ENCODE peak calls at places on chromosomes 7 and 10, in ten cellular contexts. One of them, this sample, is unnamed. For H3K27me3, the result is how much of the 10 kb centered on the place peaks cover.

GRCh38 chr7:73521636-73522080 is 435 bp downstream of the BAZ1B start:
- DNase-seq in ovary: no peak
- DNase-seq in K562: peak
- DNase-seq in heart left ventricle: peak
- DNase-seq in endothelial cell of umbilical vein: no peak
- DNase-seq in uterus: no peak
- DNase-seq in stomach: peak
- DNase-seq in body of pancreas: peak
- DNase-seq in HCT116: no peak
- DNase-seq in esophagus squamous epithelium: no peak
- DNase-seq in this sample: peak

GRCh38 chr10:97514344-97514743 is 15.6 kb downstream of the UBTD1 start:
- DNase-seq in ovary: no peak
- DNase-seq in K562: peak
- DNase-seq in heart left ventricle: no peak
- DNase-seq in endothelial cell of umbilical vein: no peak
- DNase-seq in uterus: no peak
- DNase-seq in stomach: no peak
- DNase-seq in body of pancreas: no peak
- DNase-seq in HCT116: no peak
- DNase-seq in esophagus squamous epithelium: no peak
- DNase-seq in this sample: no peak

GRCh38 chr7:41621953-41622831 is 80.7 kb downstream of the INHBA start:
- DNase-seq in ovary: no peak
- DNase-seq in K562: no peak
- DNase-seq in heart left ventricle: no peak
- DNase-seq in endothelial cell of umbilical vein: peak
- DNase-seq in uterus: no peak
- DNase-seq in stomach: no peak
- DNase-seq in body of pancreas: no peak
- DNase-seq in HCT116: no peak
- DNase-seq in esophagus squamous epithelium: no peak
- DNase-seq in this sample: no peak

GRCh38 chr10:97611473-97611872 is 21.8 kb downstream of the MORN4 start:
- DNase-seq in ovary: no peak
- DNase-seq in K562: no peak
- DNase-seq in heart left ventricle: no peak
- DNase-seq in endothelial cell of umbilical vein: no peak
- DNase-seq in uterus: no peak
- DNase-seq in stomach: no peak
- DNase-seq in body of pancreas: no peak
- DNase-seq in HCT116: no peak
- DNase-seq in esophagus squamous epithelium: no peak
- DNase-seq in this sample: no peak

GRCh38 chr7:151745090-151745638 is 131.8 kb downstream of the PRKAG2 start:
- DNase-seq in ovary: no peak
- DNase-seq in K562: peak
- DNase-seq in heart left ventricle: peak
- DNase-seq in endothelial cell of umbilical vein: no peak
- DNase-seq in uterus: no peak
- DNase-seq in stomach: peak
- DNase-seq in body of pancreas: peak
- DNase-seq in HCT116: peak
- DNase-seq in esophagus squamous epithelium: no peak
- DNase-seq in this sample: peak

GRCh38 chr10:9331583-9332008 is 1277.1 kb downstream of the GATA3 start:
- DNase-seq in ovary: no peak
- DNase-seq in K562: peak
- DNase-seq in heart left ventricle: no peak
- DNase-seq in endothelial cell of umbilical vein: peak
- DNase-seq in uterus: no peak
- DNase-seq in stomach: no peak
- DNase-seq in body of pancreas: no peak
- DNase-seq in HCT116: peak
- DNase-seq in esophagus squamous epithelium: no peak
- DNase-seq in this sample: no peak

GRCh38 chr7:155172141-155172540 is 102.0 kb downstream of the HTR5A start:
- DNase-seq in ovary: no peak
- DNase-seq in K562: no peak
- DNase-seq in heart left ventricle: no peak
- DNase-seq in endothelial cell of umbilical vein: no peak
- DNase-seq in uterus: no peak
- DNase-seq in stomach: no peak
- DNase-seq in body of pancreas: no peak
- DNase-seq in HCT116: no peak
- DNase-seq in esophagus squamous epithelium: no peak
- DNase-seq in this sample: no peak

GRCh38 chr10:73907841-73908517 is 3.0 kb upstream of the PLAU start:
- DNase-seq in ovary: no peak
- DNase-seq in K562: peak
- DNase-seq in heart left ventricle: peak
- DNase-seq in endothelial cell of umbilical vein: no peak
- DNase-seq in uterus: no peak
- DNase-seq in stomach: no peak
- DNase-seq in body of pancreas: no peak
- DNase-seq in HCT116: no peak
- DNase-seq in esophagus squamous epithelium: no peak
- DNase-seq in this sample: no peak

GRCh38 chr7:123622660-123623386 is 21.2 kb downstream of the ASB15 start:
- DNase-seq in ovary: no peak
- DNase-seq in K562: no peak
- DNase-seq in heart left ventricle: peak
- DNase-seq in endothelial cell of umbilical vein: no peak
- DNase-seq in uterus: no peak
- DNase-seq in stomach: no peak
- DNase-seq in body of pancreas: no peak
- DNase-seq in HCT116: no peak
- DNase-seq in esophagus squamous epithelium: no peak
- DNase-seq in this sample: no peak

GRCh38 chr7:7237201-7237977 is 55.0 kb downstream of the C1GALT1 start:
- DNase-seq in ovary: no peak
- DNase-seq in K562: no peak
- DNase-seq in heart left ventricle: no peak
- DNase-seq in endothelial cell of umbilical vein: no peak
- DNase-seq in uterus: no peak
- DNase-seq in stomach: no peak
- DNase-seq in body of pancreas: no peak
- DNase-seq in HCT116: no peak
- DNase-seq in esophagus squamous epithelium: no peak
- DNase-seq in this sample: no peak

GRCh38 chr10:44978570-44979280 is at the start of gene DEPP1:
- DNase-seq in ovary: peak
- DNase-seq in K562: peak
- DNase-seq in heart left ventricle: peak
- DNase-seq in endothelial cell of umbilical vein: peak
- DNase-seq in uterus: peak
- DNase-seq in stomach: peak
- DNase-seq in body of pancreas: peak
- DNase-seq in HCT116: peak
- DNase-seq in esophagus squamous epithelium: peak
- DNase-seq in this sample: peak

GRCh38 chr7:51154201-51154600 is 162.4 kb downstream of the COBL start:
- DNase-seq in ovary: no peak
- DNase-seq in K562: no peak
- DNase-seq in heart left ventricle: no peak
- DNase-seq in endothelial cell of umbilical vein: no peak
- DNase-seq in uterus: no peak
- DNase-seq in stomach: no peak
- DNase-seq in body of pancreas: no peak
- DNase-seq in HCT116: no peak
- DNase-seq in esophagus squamous epithelium: no peak
- DNase-seq in this sample: no peak

DNA sequence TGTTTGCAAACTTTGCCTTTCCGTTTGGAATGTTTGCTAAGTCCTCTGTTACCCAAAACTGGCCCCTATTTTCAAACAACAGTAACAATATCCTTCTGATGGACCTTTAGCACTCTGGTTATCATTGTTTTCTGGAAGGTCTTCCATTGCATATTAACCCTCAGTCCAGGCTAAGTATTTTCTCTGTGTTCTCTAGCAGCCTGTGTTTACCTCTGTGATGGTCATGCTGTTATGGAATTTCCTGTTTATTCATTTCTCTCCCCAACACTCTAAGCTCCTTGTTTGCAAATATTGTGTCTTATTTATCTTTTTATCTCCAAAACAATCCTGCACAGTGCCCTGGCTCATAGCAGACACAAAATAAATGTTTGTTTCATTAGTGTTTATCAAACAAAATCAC is 560.3 kb downstream of the ATRNL1 start:
- DNase-seq in ovary: no peak
- DNase-seq in K562: no peak
- DNase-seq in heart left ventricle: no peak
- DNase-seq in endothelial cell of umbilical vein: no peak
- DNase-seq in uterus: no peak
- DNase-seq in stomach: no peak
- DNase-seq in body of pancreas: no peak
- DNase-seq in HCT116: no peak
- DNase-seq in esophagus squamous epithelium: no peak
- DNase-seq in this sample: no peak
- TF ChIP-seq POLR2A in ovary: no peak
- TF ChIP-seq POLR2A in K562: no peak
- TF ChIP-seq POLR2A in heart left ventricle: no peak
- TF ChIP-seq POLR2A in endothelial cell of umbilical vein: no peak
- TF ChIP-seq POLR2A in uterus: no peak
- TF ChIP-seq POLR2A in stomach: no peak
- TF ChIP-seq POLR2A in body of pancreas: no peak
- TF ChIP-seq POLR2A in HCT116: no peak
- TF ChIP-seq POLR2A in esophagus squamous epithelium: no peak
- TF ChIP-seq POLR2A in this sample: no peak

GRCh38 chr7:159086301-159086925 is 58.3 kb downstream of the VIPR2 start:
- DNase-seq in ovary: no peak
- DNase-seq in K562: no peak
- DNase-seq in heart left ventricle: peak
- DNase-seq in endothelial cell of umbilical vein: no peak
- DNase-seq in uterus: no peak
- DNase-seq in stomach: no peak
- DNase-seq in body of pancreas: peak
- DNase-seq in HCT116: no peak
- DNase-seq in esophagus squamous epithelium: no peak
- DNase-seq in this sample: no peak
- H3K27me3 ChIP-seq in ovary: under half
- H3K27me3 ChIP-seq in K562: half or more
- H3K27me3 ChIP-seq in heart left ventricle: under half
- H3K27me3 ChIP-seq in endothelial cell of umbilical vein: under half
- H3K27me3 ChIP-seq in uterus: under half
- H3K27me3 ChIP-seq in stomach: under half
- H3K27me3 ChIP-seq in body of pancreas: under half
- H3K27me3 ChIP-seq in HCT116: under half
- H3K27me3 ChIP-seq in esophagus squamous epithelium: under half
- H3K27me3 ChIP-seq in this sample: under half

DNA sequence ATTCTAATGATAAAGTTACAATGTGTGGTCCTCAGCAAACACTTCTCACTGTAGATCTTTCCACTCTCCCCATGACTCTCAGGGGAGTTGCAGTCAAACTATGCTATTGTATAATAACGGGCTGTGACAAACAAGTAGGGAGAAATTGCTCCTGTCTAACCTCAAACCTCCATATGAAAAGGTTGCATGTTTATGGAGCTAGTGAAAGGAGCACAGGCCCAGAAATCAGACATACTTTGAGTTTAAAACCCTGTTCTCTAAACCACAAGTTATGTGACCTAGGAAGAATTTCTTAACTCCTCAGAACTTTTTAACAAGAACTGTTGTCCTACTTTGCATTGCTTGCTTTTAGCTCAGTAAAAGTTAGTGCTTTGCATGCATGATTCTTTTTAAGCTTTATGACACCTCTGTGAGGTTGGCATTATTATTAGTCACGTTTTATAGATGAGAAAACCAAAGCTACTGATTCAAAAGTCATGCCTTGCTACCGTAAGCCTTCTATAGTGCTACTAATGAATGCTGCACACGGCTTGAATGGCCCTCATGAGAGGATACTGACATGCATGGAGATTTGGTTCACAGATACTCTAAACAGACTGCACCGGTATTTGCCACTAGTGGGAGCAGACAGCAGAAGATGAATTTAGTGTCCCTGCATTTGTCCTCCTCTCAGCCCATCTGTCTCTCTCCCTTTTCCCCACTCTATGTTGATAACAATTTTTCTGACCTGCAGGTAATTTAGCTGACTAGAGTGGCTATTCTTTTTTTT is 129.5 kb upstream of the PCGF5 start:
- DNase-seq in ovary: no peak
- DNase-seq in K562: no peak
- DNase-seq in heart left ventricle: no peak
- DNase-seq in endothelial cell of umbilical vein: no peak
- DNase-seq in uterus: no peak
- DNase-seq in stomach: no peak
- DNase-seq in body of pancreas: no peak
- DNase-seq in HCT116: no peak
- DNase-seq in esophagus squamous epithelium: no peak
- DNase-seq in this sample: no peak
- H3K27ac ChIP-seq in ovary: no peak
- H3K27ac ChIP-seq in K562: no peak
- H3K27ac ChIP-seq in heart left ventricle: no peak
- H3K27ac ChIP-seq in endothelial cell of umbilical vein: no peak
- H3K27ac ChIP-seq in uterus: no peak
- H3K27ac ChIP-seq in stomach: no peak
- H3K27ac ChIP-seq in body of pancreas: no peak
- H3K27ac ChIP-seq in HCT116: no peak
- H3K27ac ChIP-seq in esophagus squamous epithelium: no peak
- H3K27ac ChIP-seq in this sample: no peak

GRCh38 chr10:133350950-133351329 is 3.8 kb downstream of the PRAP1 start:
- DNase-seq in ovary: no peak
- DNase-seq in K562: no peak
- DNase-seq in heart left ventricle: no peak
- DNase-seq in endothelial cell of umbilical vein: no peak
- DNase-seq in uterus: no peak
- DNase-seq in stomach: no peak
- DNase-seq in body of pancreas: no peak
- DNase-seq in HCT116: no peak
- DNase-seq in esophagus squamous epithelium: no peak
- DNase-seq in this sample: peak

GRCh38 chr10:133347636-133348517 is 704 bp downstream of the PRAP1 start:
- DNase-seq in ovary: no peak
- DNase-seq in K562: no peak
- DNase-seq in heart left ventricle: no peak
- DNase-seq in endothelial cell of umbilical vein: no peak
- DNase-seq in uterus: no peak
- DNase-seq in stomach: no peak
- DNase-seq in body of pancreas: no peak
- DNase-seq in HCT116: no peak
- DNase-seq in esophagus squamous epithelium: no peak
- DNase-seq in this sample: peak

GRCh38 chr10:133349160-133349568 is 2.0 kb downstream of the PRAP1 start:
- DNase-seq in ovary: no peak
- DNase-seq in K562: no peak
- DNase-seq in heart left ventricle: no peak
- DNase-seq in endothelial cell of umbilical vein: no peak
- DNase-seq in uterus: no peak
- DNase-seq in stomach: no peak
- DNase-seq in body of pancreas: no peak
- DNase-seq in HCT116: no peak
- DNase-seq in esophagus squamous epithelium: no peak
- DNase-seq in this sample: no peak

GRCh38 chr10:133350283-133350949 is 3.2 kb downstream of the PRAP1 start:
- DNase-seq in ovary: no peak
- DNase-seq in K562: no peak
- DNase-seq in heart left ventricle: no peak
- DNase-seq in endothelial cell of umbilical vein: no peak
- DNase-seq in uterus: no peak
- DNase-seq in stomach: no peak
- DNase-seq in body of pancreas: no peak
- DNase-seq in HCT116: no peak
- DNase-seq in esophagus squamous epithelium: no peak
- DNase-seq in this sample: no peak

GRCh38 chr10:133349577-133350011 is 2.4 kb downstream of the PRAP1 start:
- DNase-seq in ovary: no peak
- DNase-seq in K562: no peak
- DNase-seq in heart left ventricle: no peak
- DNase-seq in endothelial cell of umbilical vein: no peak
- DNase-seq in uterus: no peak
- DNase-seq in stomach: no peak
- DNase-seq in body of pancreas: no peak
- DNase-seq in HCT116: no peak
- DNase-seq in esophagus squamous epithelium: no peak
- DNase-seq in this sample: no peak
- TF ChIP-seq POLR2A in ovary: no peak
- TF ChIP-seq POLR2A in K562: peak
- TF ChIP-seq POLR2A in heart left ventricle: no peak
- TF ChIP-seq POLR2A in endothelial cell of umbilical vein: no peak
- TF ChIP-seq POLR2A in uterus: no peak
- TF ChIP-seq POLR2A in stomach: no peak
- TF ChIP-seq POLR2A in body of pancreas: no peak
- TF ChIP-seq POLR2A in HCT116: no peak
- TF ChIP-seq POLR2A in esophagus squamous epithelium: no peak
- TF ChIP-seq POLR2A in this sample: no peak